ENCODE peak calls at places on chromosomes 11 and 22, in seven cellular contexts. N is stimulated activated CD4-positive, alpha-beta T cell treated with anti-CD3 and anti-CD28 coated beads, Interleukin-1b, Interleukin-23, amount 100 ng/mL, for 4 hours; L is activated T-cell treated with anti-CD3 and anti-CD28 coated beads, Interleukin-2, amount 50 U/mL, for 48 hours; B is naive thymus-derived CD8-positive, alpha-beta T cell; R is M059J; V is HCT116; D is left lung. K is an unnamed sample.

GRCh38 chr11:35337136-35337918 is 82.0 kb downstream of the SLC1A2 start:
- DNase-seq in R (peak; percentile 99), L (peak; percentile 31), D (no peak), V (peak; percentile 97), B (no peak), N (no peak), K (peak; percentile 98)

GRCh38 chr11:31645747-31646146 is 136.2 kb downstream of the ELP4 start:
- DNase-seq in B (no peak), D (no peak), R (peak; percentile 94), N (no peak), V (peak; percentile 33), L (no peak), K (peak; percentile 85)

GRCh38 chr22:37137903-37138665 is 11.6 kb downstream of the IL2RB start:
- DNase-seq in N (no peak), D (peak; percentile 11), R (no peak), B (no peak), L (peak; percentile 74), V (no peak), K (no peak)

GRCh38 chr22:27850000-27850465 is 48.5 kb upstream of the MN1 start:
- DNase-seq in V (no peak), R (no peak), N (no peak), B (no peak), D (no peak), L (no peak), K (no peak)

GRCh38 chr11:443542-444199 is 1.9 kb upstream of the ANO9 start:
- DNase-seq in N (no peak), V (no peak), L (no peak), D (peak; percentile 50), R (peak; percentile 53), B (no peak), K (peak; percentile 15)

GRCh38 chr11:97943493-97943892 is 1077.3 kb upstream of the CNTN5 start:
- DNase-seq in R (no peak), N (no peak), V (no peak), B (no peak), L (no peak), D (no peak), K (no peak)

GRCh38 chr11:109326781-109327180 is 95.2 kb upstream of the C11orf87 start:
- DNase-seq in D (no peak), R (no peak), B (no peak), V (no peak), N (no peak), L (no peak), K (no peak)

GRCh38 chr22:43295660-43296059 is 47.5 kb downstream of the SCUBE1 start:
- DNase-seq in V (no peak), N (no peak), R (no peak), L (no peak), B (no peak), D (peak; percentile 35), K (no peak)

GRCh38 chr22:29480512-29481264 is 670 bp downstream of the NEFH start:
- DNase-seq in V (no peak), B (peak; percentile 24), R (no peak), N (peak; percentile 1), L (peak; percentile 70), D (no peak), K (no peak)

GRCh38 chr22:28829358-28830181 is 29.2 kb upstream of the XBP1 start:
- DNase-seq in R (peak; percentile 47), V (peak; percentile 36), B (peak; percentile 72), D (peak; percentile 85), N (peak; percentile 70), L (peak; percentile 83), K (peak; percentile 69)

GRCh38 chr11:33801821-33802413 is 27.6 kb upstream of the FBXO3 start:
- DNase-seq in N (no peak), R (peak; percentile 28), B (no peak), V (peak; percentile 0), L (no peak), D (no peak), K (peak; percentile 23)

GRCh38 chr22:41290262-41291221 is 4.6 kb upstream of the RANGAP1 start:
- DNase-seq in V (no peak), B (no peak), N (no peak), R (peak; percentile 85), D (peak; percentile 39), L (no peak), K (peak; percentile 97)

GRCh38 chr11:134511255-134511654 is 99.2 kb upstream of the B3GAT1 start:
- DNase-seq in V (no peak), N (no peak), R (no peak), D (peak; percentile 2), L (no peak), B (no peak), K (no peak)

GRCh38 chr11:47264119-47264915 is 5.6 kb upstream of the MADD start:
- DNase-seq in N (no peak), R (peak; percentile 65), V (no peak), L (no peak), B (no peak), D (no peak), K (no peak)

GRCh38 chr22:41305646-41306045 is 4.3 kb downstream of the ZC3H7B start:
- DNase-seq in L (no peak), D (peak; percentile 51), N (no peak), R (peak; percentile 88), B (no peak), V (no peak), K (peak; percentile 93)

GRCh38 chr11:114309517-114309916 is 13.3 kb downstream of the NNMT start:
- DNase-seq in L (no peak), R (no peak), V (no peak), D (no peak), N (no peak), B (no peak), K (no peak)

GRCh38 chr22:43270314-43270908 is 72.8 kb downstream of the SCUBE1 start:
- DNase-seq in L (no peak), N (no peak), R (no peak), D (no peak), V (no peak), B (no peak), K (peak; percentile 26)

GRCh38 chr11:14253437-14253836 is 105.5 kb downstream of the RRAS2 start:
- DNase-seq in N (no peak), L (no peak), D (no peak), B (no peak), V (no peak), R (no peak), K (no peak)

GRCh38 chr22:40973144-40973543 is 22.0 kb downstream of the RBX1 start:
- DNase-seq in L (no peak), V (no peak), B (no peak), N (no peak), D (peak; percentile 27), R (no peak), K (no peak)

GRCh38 chr11:70142171-70142875 is 60.8 kb upstream of the FADD start:
- DNase-seq in L (no peak), V (peak; percentile 50), R (peak; percentile 26), D (peak; percentile 28), B (no peak), N (no peak), K (no peak)

K was measured in EL.